ENCODE peak calls at places on chromosomes 6 and 20, in four cellular contexts. One of them, this sample, is unnamed.

GRCh38 chr20:48681201-48681881 is 146.5 kb downstream of the PREX1 start:
- DNase-seq in HepG2: no peak
- DNase-seq in GM12878: no peak
- DNase-seq in K562: no peak
- DNase-seq in this sample: no peak

GRCh38 chr20:20568604-20569205 is 143.7 kb downstream of the RALGAPA2 start:
- DNase-seq in HepG2: peak
- DNase-seq in GM12878: no peak
- DNase-seq in K562: peak
- DNase-seq in this sample: peak

GRCh38 chr20:25499855-25500434 is 85.4 kb downstream of the NINL start:
- DNase-seq in HepG2: no peak
- DNase-seq in GM12878: no peak
- DNase-seq in K562: no peak
- DNase-seq in this sample: no peak

GRCh38 chr6:50071921-50072320 is 22.2 kb upstream of the DEFB112 start:
- DNase-seq in HepG2: no peak
- DNase-seq in GM12878: no peak
- DNase-seq in K562: no peak
- DNase-seq in this sample: no peak

GRCh38 chr20:53865905-53866786 is 204.2 kb downstream of the BCAS1 start:
- DNase-seq in HepG2: peak
- DNase-seq in GM12878: no peak
- DNase-seq in K562: no peak
- DNase-seq in this sample: peak

GRCh38 chr6:84072452-84072997 is 39.0 kb downstream of the MRAP2 start:
- DNase-seq in HepG2: no peak
- DNase-seq in GM12878: no peak
- DNase-seq in K562: no peak
- DNase-seq in this sample: no peak

GRCh38 chr6:169161572-169162167 is 92.0 kb downstream of the THBS2 start:
- DNase-seq in HepG2: no peak
- DNase-seq in GM12878: no peak
- DNase-seq in K562: no peak
- DNase-seq in this sample: no peak

GRCh38 chr20:32518593-32519366 is 66.4 kb downstream of the NOL4L start:
- DNase-seq in HepG2: no peak
- DNase-seq in GM12878: no peak
- DNase-seq in K562: no peak
- DNase-seq in this sample: no peak

GRCh38 chr20:10634683-10635411 is 39.0 kb downstream of the JAG1 start:
- DNase-seq in HepG2: no peak
- DNase-seq in GM12878: no peak
- DNase-seq in K562: no peak
- DNase-seq in this sample: no peak

GRCh38 chr20:63114693-63115069 is 101.2 kb downstream of the YTHDF1 start:
- DNase-seq in HepG2: no peak
- DNase-seq in GM12878: no peak
- DNase-seq in K562: no peak
- DNase-seq in this sample: no peak

GRCh38 chr6:129844118-129844891 is 16.8 kb downstream of the TMEM244 start:
- DNase-seq in HepG2: no peak
- DNase-seq in GM12878: no peak
- DNase-seq in K562: no peak
- DNase-seq in this sample: no peak

GRCh38 chr6:32971581-32972352 is 3.4 kb downstream of the BRD2 start:
- DNase-seq in HepG2: peak
- DNase-seq in GM12878: peak
- DNase-seq in K562: peak
- DNase-seq in this sample: peak

GRCh38 chr20:12177657-12178293 is 260.1 kb downstream of the BTBD3 start:
- DNase-seq in HepG2: peak
- DNase-seq in GM12878: no peak
- DNase-seq in K562: no peak
- DNase-seq in this sample: no peak

GRCh38 chr20:50728981-50729874 is 2.2 kb upstream of the PARD6B start:
- DNase-seq in HepG2: peak
- DNase-seq in GM12878: no peak
- DNase-seq in K562: no peak
- DNase-seq in this sample: peak

GRCh38 chr6:33901822-33902816 is 98.3 kb upstream of the MLN start:
- DNase-seq in HepG2: no peak
- DNase-seq in GM12878: no peak
- DNase-seq in K562: peak
- DNase-seq in this sample: no peak

GRCh38 chr6:16324622-16325225 is 86.3 kb downstream of the GMPR start:
- DNase-seq in HepG2: no peak
- DNase-seq in GM12878: no peak
- DNase-seq in K562: no peak
- DNase-seq in this sample: no peak

GRCh38 chr6:95095271-95095670 is 482.1 kb upstream of the MANEA start:
- DNase-seq in HepG2: no peak
- DNase-seq in GM12878: no peak
- DNase-seq in K562: no peak
- DNase-seq in this sample: no peak

GRCh38 chr20:32909896-32910571 is 51.3 kb downstream of the EFCAB8 start:
- DNase-seq in HepG2: no peak
- DNase-seq in GM12878: no peak
- DNase-seq in K562: no peak
- DNase-seq in this sample: no peak

GRCh38 chr6:170296746-170297576 is 6.1 kb upstream of the DLL1 start:
- DNase-seq in HepG2: no peak
- DNase-seq in GM12878: no peak
- DNase-seq in K562: no peak
- DNase-seq in this sample: no peak

GRCh38 chr6:101595276-101595675 is 201.8 kb downstream of the GRIK2 start:
- DNase-seq in HepG2: no peak
- DNase-seq in GM12878: no peak
- DNase-seq in K562: no peak
- DNase-seq in this sample: no peak

GRCh38 chr6:144590540-144590939 is 305.4 kb downstream of the UTRN start:
- DNase-seq in HepG2: no peak
- DNase-seq in GM12878: no peak
- DNase-seq in K562: no peak
- DNase-seq in this sample: no peak

GRCh38 chr6:137846772-137847313 is 20.2 kb upstream of the TNFAIP3 start:
- DNase-seq in HepG2: no peak
- DNase-seq in GM12878: no peak
- DNase-seq in K562: peak
- DNase-seq in this sample: no peak

GRCh38 chr20:25251019-25251418 is 3.1 kb downstream of the PYGB start:
- DNase-seq in HepG2: no peak
- DNase-seq in GM12878: no peak
- DNase-seq in K562: no peak
- DNase-seq in this sample: no peak

GRCh38 chr6:49342410-49342809 is 120.6 kb downstream of the MMUT start:
- DNase-seq in HepG2: no peak
- DNase-seq in GM12878: no peak
- DNase-seq in K562: no peak
- DNase-seq in this sample: no peak

GRCh38 chr6:131914967-131915751 is 36.0 kb downstream of the CCN2 start:
- DNase-seq in HepG2: peak
- DNase-seq in GM12878: peak
- DNase-seq in K562: peak
- DNase-seq in this sample: peak

GRCh38 chr20:44027686-44028340 is 113.2 kb downstream of the TOX2 start:
- DNase-seq in HepG2: no peak
- DNase-seq in GM12878: no peak
- DNase-seq in K562: no peak
- DNase-seq in this sample: no peak

GRCh38 chr20:36102809-36103596 is 51.5 kb upstream of the EPB41L1 start:
- DNase-seq in HepG2: no peak
- DNase-seq in GM12878: no peak
- DNase-seq in K562: no peak
- DNase-seq in this sample: peak

GRCh38 chr20:16671753-16672152 is 58.1 kb upstream of the SNRPB2 start:
- DNase-seq in HepG2: no peak
- DNase-seq in GM12878: no peak
- DNase-seq in K562: no peak
- DNase-seq in this sample: no peak

GRCh38 chr6:1499798-1500197 is 109.9 kb upstream of the FOXC1 start:
- DNase-seq in HepG2: no peak
- DNase-seq in GM12878: no peak
- DNase-seq in K562: no peak
- DNase-seq in this sample: no peak

GRCh38 chr6:38110407-38111025 is 291.0 kb downstream of the ZFAND3 start:
- DNase-seq in HepG2: no peak
- DNase-seq in GM12878: no peak
- DNase-seq in K562: no peak
- DNase-seq in this sample: no peak

GRCh38 chr6:72218125-72218524 is 331.8 kb downstream of the RIMS1 start:
- DNase-seq in HepG2: peak
- DNase-seq in GM12878: no peak
- DNase-seq in K562: peak
- DNase-seq in this sample: peak

GRCh38 chr6:4130357-4130987 is 4.9 kb downstream of the ECI2 start:
- DNase-seq in HepG2: peak
- DNase-seq in GM12878: no peak
- DNase-seq in K562: no peak
- DNase-seq in this sample: no peak
- TF ChIP-seq HDAC2 in HepG2: peak
- TF ChIP-seq HDAC2 in GM12878: no peak
- TF ChIP-seq HDAC2 in K562: no peak
- TF ChIP-seq HDAC2 in this sample: no peak

GRCh38 chr6:28609672-28610071 is 84.0 kb downstream of the GPX5 start:
- DNase-seq in HepG2: no peak
- DNase-seq in GM12878: no peak
- DNase-seq in K562: no peak
- DNase-seq in this sample: no peak

GRCh38 chr6:28603920-28604319 is 78.2 kb downstream of the GPX5 start:
- DNase-seq in HepG2: no peak
- DNase-seq in GM12878: no peak
- DNase-seq in K562: no peak
- DNase-seq in this sample: no peak

GRCh38 chr6:28607990-28608389 is 82.3 kb downstream of the GPX5 start:
- DNase-seq in HepG2: no peak
- DNase-seq in GM12878: no peak
- DNase-seq in K562: peak
- DNase-seq in this sample: no peak

GRCh38 chr6:28606424-28607391 is 81.0 kb downstream of the GPX5 start:
- DNase-seq in HepG2: peak
- DNase-seq in GM12878: peak
- DNase-seq in K562: peak
- DNase-seq in this sample: peak
- TF ChIP-seq SMC3 in HepG2: no peak
- TF ChIP-seq SMC3 in GM12878: no peak
- TF ChIP-seq SMC3 in K562: no peak
- TF ChIP-seq SMC3 in this sample: peak

GRCh38 chr6:111819458-111819857 is 53.8 kb downstream of the FYN start:
- DNase-seq in HepG2: no peak
- DNase-seq in GM12878: no peak
- DNase-seq in K562: no peak
- DNase-seq in this sample: no peak

GRCh38 chr6:111824608-111825337 is 48.5 kb downstream of the FYN start:
- DNase-seq in HepG2: no peak
- DNase-seq in GM12878: no peak
- DNase-seq in K562: no peak
- DNase-seq in this sample: no peak

GRCh38 chr6:111823012-111823411 is 50.2 kb downstream of the FYN start:
- DNase-seq in HepG2: no peak
- DNase-seq in GM12878: no peak
- DNase-seq in K562: no peak
- DNase-seq in this sample: no peak

GRCh38 chr6:111825439-111825838 is 47.8 kb downstream of the FYN start:
- DNase-seq in HepG2: no peak
- DNase-seq in GM12878: no peak
- DNase-seq in K562: no peak
- DNase-seq in this sample: no peak

DNA sequence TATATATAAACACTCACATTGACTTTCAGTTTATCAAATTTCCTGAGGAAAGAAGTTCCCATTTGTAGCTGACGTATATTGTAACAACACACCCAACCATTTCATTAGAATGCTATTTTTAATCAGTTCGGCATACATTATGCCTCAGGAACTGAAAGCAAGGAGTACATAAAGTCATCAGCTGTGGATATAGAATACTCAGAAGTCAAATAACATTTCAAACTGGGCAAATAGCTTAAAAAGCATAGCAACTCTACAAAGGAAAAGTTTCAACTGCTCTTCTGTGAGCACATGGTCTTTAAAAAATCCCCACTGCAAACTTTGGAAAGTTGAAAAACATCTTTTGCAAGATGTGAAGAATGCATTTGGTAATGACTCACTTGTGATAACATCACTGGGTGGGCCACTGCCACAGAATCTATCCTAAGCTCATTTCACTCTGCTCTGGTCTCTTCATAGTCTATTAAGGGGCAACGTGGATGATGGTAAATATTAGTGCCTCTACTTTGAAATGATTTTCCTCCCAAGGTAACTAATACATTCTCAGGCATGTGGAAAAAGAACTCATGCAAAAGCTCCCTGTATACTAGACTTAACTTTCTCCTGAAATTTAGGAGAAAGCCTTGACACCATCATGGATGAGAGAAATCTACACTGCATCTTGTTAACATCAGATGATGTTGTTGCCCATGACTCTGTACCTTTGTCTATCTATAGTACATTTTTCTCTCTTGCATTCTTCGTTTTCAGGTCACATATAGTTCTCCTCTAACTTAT is 49.2 kb downstream of the FYN start:
- DNase-seq in HepG2: peak
- DNase-seq in GM12878: no peak
- DNase-seq in K562: no peak
- DNase-seq in this sample: no peak
- TF ChIP-seq HDAC2 in HepG2: no peak
- TF ChIP-seq HDAC2 in GM12878: no peak
- TF ChIP-seq HDAC2 in K562: no peak
- TF ChIP-seq HDAC2 in this sample: no peak

GRCh38 chr6:157025459-157025858 is 248.3 kb downstream of the ARID1B start:
- DNase-seq in HepG2: peak
- DNase-seq in GM12878: no peak
- DNase-seq in K562: no peak
- DNase-seq in this sample: no peak

GRCh38 chr6:157021267-157022021 is 244.3 kb downstream of the ARID1B start:
- DNase-seq in HepG2: peak
- DNase-seq in GM12878: no peak
- DNase-seq in K562: peak
- DNase-seq in this sample: peak

GRCh38 chr6:157022022-157022740 is 245.0 kb downstream of the ARID1B start:
- DNase-seq in HepG2: peak
- DNase-seq in GM12878: no peak
- DNase-seq in K562: peak
- DNase-seq in this sample: peak

GRCh38 chr6:157024745-157025144 is 247.6 kb downstream of the ARID1B start:
- DNase-seq in HepG2: no peak
- DNase-seq in GM12878: no peak
- DNase-seq in K562: no peak
- DNase-seq in this sample: no peak

DNA sequence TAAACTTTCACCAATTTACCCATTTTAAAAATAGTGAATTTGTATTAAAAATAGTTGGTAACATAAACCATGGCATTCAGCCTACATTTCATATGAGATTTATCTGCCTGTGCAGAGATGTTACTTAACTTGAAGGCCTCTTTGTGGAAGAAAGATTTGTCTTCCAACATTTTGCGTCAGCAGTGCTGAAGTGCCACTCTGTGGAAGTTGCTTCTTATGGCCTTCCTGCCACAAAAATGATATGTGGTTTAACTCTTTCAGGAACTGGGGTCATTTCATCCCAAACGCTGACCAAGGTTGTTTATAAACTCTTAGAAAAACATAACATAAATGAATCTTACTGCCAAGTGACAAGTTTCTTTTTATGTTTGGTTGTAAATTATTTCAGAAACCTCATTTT is 246.8 kb downstream of the ARID1B start:
- DNase-seq in HepG2: no peak
- DNase-seq in GM12878: no peak
- DNase-seq in K562: no peak
- DNase-seq in this sample: no peak
- TF ChIP-seq SMC3 in HepG2: no peak
- TF ChIP-seq SMC3 in GM12878: no peak
- TF ChIP-seq SMC3 in K562: no peak
- TF ChIP-seq SMC3 in this sample: no peak

This sample was measured in A549.